ENCODE peak calls at places on chromosomes 2 and 18, in four cellular contexts. Z is K562, M is HCT116, L is HepG2. X is an unnamed sample.

GRCh38 chr18:59124370-59124704 is 15.3 kb upstream of the SEC11C start:
- DNase-seq in Z (no peak), M (no peak), L (no peak), X (no peak)

GRCh38 chr2:240458900-240459391 is 23.5 kb downstream of the GPC1 start:
- DNase-seq in Z (no peak), M (no peak), L (no peak), X (no peak)

GRCh38 chr2:146388757-146389156 is 1456.1 kb upstream of the ACVR2A start:
- DNase-seq in Z (no peak), M (no peak), L (no peak), X (no peak)

GRCh38 chr2:152506843-152507242 is 171.9 kb downstream of the FMNL2 start:
- DNase-seq in Z (no peak), M (no peak), L (no peak), X (peak)

GRCh38 chr2:181371782-181372292 is 85.3 kb upstream of the ITGA4 start:
- DNase-seq in Z (no peak), M (no peak), L (no peak), X (no peak)

GRCh38 chr2:113818382-113818951 is 62.0 kb upstream of the SLC35F5 start:
- DNase-seq in Z (peak), M (peak), L (peak), X (no peak)

GRCh38 chr2:55888941-55889340 is 34.6 kb downstream of the EFEMP1 start:
- DNase-seq in Z (no peak), M (no peak), L (no peak), X (no peak)

GRCh38 chr2:197973772-197974171 is 169.4 kb downstream of the PLCL1 start:
- DNase-seq in Z (no peak), M (no peak), L (no peak), X (no peak)

GRCh38 chr2:150526006-150526405 is 38.5 kb upstream of the RND3 start:
- DNase-seq in Z (no peak), M (no peak), L (no peak), X (no peak)

GRCh38 chr2:12155308-12156061 is 409.1 kb downstream of the LPIN1 start:
- DNase-seq in Z (no peak), M (peak), L (no peak), X (no peak)

DNA sequence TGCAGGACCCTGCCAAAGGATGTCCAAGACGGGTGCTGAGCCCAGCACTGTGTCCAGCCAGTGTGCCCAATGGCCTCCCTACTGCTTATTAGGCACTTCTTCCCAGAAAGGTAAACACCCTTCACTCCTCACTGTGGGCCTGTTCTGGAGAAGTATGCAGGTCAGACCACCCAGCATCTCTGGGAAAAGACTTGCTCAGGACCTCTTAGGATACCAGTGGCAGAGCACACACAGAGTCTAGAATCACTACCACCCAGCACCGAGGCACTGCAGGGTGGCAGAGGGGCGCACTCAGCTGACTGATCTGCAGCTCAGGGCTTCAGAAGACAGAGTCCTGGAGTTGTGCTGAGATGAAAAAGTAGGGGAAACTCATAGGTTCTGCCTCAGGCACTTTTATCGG is 25.8 kb downstream of the XDH start:
- DNase-seq in Z (no peak), M (no peak), L (no peak), X (no peak)
- TF ChIP-seq YY1 in Z (no peak), M (no peak), L (no peak), X (no peak)

GRCh38 chr2:218830526-218831306 is 887 bp downstream of the PRKAG3 start:
- DNase-seq in Z (no peak), M (no peak), L (no peak), X (no peak)

GRCh38 chr2:218828477-218828778 is 3.2 kb downstream of the PRKAG3 start:
- DNase-seq in Z (no peak), M (no peak), L (no peak), X (no peak)

GRCh38 chr2:218827701-218828476 is 3.7 kb downstream of the PRKAG3 start:
- DNase-seq in Z (no peak), M (no peak), L (no peak), X (no peak)

GRCh38 chr2:218831378-218831990 is at the start of gene PRKAG3:
- DNase-seq in Z (no peak), M (no peak), L (no peak), X (no peak)

GRCh38 chr2:218829868-218830451 is 1.6 kb downstream of the PRKAG3 start:
- DNase-seq in Z (no peak), M (no peak), L (no peak), X (no peak)
- TF ChIP-seq YY1 in Z (no peak), M (no peak), L (no peak), X (no peak)

DNA sequence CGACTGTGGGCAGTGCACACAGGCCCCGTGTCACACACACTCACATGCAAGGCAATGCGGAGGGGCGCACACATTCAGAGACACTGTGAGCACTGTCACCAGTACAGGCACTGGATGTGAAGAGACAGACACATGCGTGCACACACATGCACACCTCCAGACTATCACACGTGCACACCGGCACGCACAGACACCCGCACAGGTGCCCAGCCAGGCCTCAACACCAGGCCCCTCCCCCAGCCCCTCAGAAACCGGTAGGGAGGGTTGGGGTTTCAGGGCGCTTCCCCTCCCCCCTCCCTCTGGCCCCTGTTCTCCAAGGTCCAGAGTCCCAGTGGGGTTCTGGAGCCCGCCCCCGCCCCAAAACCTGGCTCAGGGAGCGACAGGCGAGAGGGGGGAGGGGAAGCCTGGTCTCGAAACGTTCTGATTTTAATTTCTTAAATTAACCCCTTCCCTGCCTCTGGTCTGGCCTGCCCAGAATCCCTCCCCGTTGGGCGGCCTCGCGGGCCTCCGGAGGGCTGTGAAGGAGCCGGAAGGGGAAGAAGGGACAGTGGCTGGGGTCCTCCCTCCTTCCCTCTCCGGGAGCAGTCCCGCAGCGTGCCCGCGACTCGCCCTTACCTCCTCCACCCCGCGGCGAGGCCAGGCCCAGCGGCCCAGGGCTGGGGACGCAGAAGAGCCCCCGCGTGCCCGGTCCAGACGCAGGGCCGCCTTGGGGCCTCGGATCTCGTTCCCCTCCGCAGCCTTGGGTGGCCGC is 558 bp downstream of the FBXO41 start:
- DNase-seq in Z (no peak), M (no peak), L (no peak), X (no peak)
- TF ChIP-seq YY1 in Z (no peak), M (no peak), L (no peak), X (no peak)

DNA sequence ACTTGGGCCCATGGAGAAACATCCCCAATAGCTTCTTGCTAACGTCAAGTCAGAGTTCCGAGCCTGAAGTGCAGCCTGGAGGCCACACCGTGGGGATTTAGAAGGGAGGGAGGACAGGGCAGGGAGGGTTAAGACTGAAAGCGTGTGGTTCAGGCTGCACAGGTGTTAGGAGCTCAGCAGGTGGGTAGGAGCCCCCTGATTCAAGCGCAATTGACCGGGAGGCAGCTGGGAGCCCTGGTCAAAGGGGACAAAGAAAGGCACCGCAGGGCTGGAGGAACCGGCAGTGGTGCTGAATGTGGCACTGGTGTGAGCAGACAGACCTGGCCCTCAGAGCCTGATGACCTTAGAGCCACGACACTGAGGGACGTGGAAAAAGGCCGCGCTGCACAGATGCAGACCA is 149.6 kb downstream of the TMEM18 start:
- DNase-seq in Z (no peak), M (no peak), L (no peak), X (no peak)
- TF ChIP-seq YY1 in Z (no peak), M (no peak), L (no peak), X (no peak)

DNA sequence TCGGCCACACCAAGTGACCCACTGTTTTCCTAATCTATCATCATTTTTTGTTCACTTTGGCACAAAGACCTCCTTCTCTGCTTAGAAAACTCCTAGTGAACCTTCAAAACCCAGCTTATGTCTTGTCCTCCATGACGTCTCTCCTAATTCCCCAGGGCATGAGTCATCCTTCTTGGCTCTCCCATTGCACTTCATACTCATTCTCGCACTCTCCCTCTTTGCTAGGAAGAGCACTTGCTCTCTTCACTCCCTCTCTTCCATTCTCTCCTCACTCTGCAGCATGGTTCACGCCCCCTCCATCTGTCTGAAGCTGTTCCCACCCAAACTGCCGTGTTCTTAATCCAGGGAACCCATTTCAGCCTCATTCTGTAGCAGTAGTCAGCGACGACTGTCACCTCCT is 103.9 kb downstream of the MRO start:
- DNase-seq in Z (no peak), M (no peak), L (no peak), X (no peak)
- TF ChIP-seq YY1 in Z (no peak), M (no peak), L (no peak), X (no peak)

X was measured in GM12878.